ENCODE peak calls at places on chromosomes 4 and X, in six cellular contexts. One of them, this sample, is unnamed.

GRCh38 chr4:11480683-11481082 is 52.0 kb upstream of the HS3ST1 start:
- DNase-seq in iris pigment epithelial cell: no peak
- DNase-seq in omental fat pad: no peak
- DNase-seq in hepatic stellate cell: no peak
- DNase-seq in RPMI8226: no peak
- DNase-seq in ELR: no peak
- DNase-seq in this sample: no peak

GRCh38 chr4:109955146-109955545 is 42.5 kb downstream of the EGF start:
- DNase-seq in iris pigment epithelial cell: no peak
- DNase-seq in RPMI8226: no peak
- DNase-seq in hepatic stellate cell: no peak
- DNase-seq in omental fat pad: no peak
- DNase-seq in ELR: no peak
- DNase-seq in this sample: no peak

GRCh38 chr4:177301127-177301639 is 8.5 kb upstream of the NEIL3 start:
- DNase-seq in iris pigment epithelial cell: no peak
- DNase-seq in ELR: no peak
- DNase-seq in omental fat pad: no peak
- DNase-seq in hepatic stellate cell: no peak
- DNase-seq in RPMI8226: no peak
- DNase-seq in this sample: no peak

GRCh38 chrX:12170755-12171154 is 32.5 kb downstream of the FRMPD4 start:
- DNase-seq in ELR: no peak
- DNase-seq in hepatic stellate cell: no peak
- DNase-seq in RPMI8226: no peak
- DNase-seq in omental fat pad: no peak
- DNase-seq in iris pigment epithelial cell: no peak
- DNase-seq in this sample: no peak

GRCh38 chr4:62455871-62456270 is 1255.7 kb downstream of the ADGRL3 start:
- DNase-seq in iris pigment epithelial cell: peak
- DNase-seq in hepatic stellate cell: no peak
- DNase-seq in ELR: peak
- DNase-seq in omental fat pad: no peak
- DNase-seq in RPMI8226: no peak
- DNase-seq in this sample: no peak

GRCh38 chr4:102710986-102711385 is 49.8 kb downstream of the MANBA start:
- DNase-seq in hepatic stellate cell: no peak
- DNase-seq in RPMI8226: no peak
- DNase-seq in omental fat pad: no peak
- DNase-seq in ELR: no peak
- DNase-seq in iris pigment epithelial cell: no peak
- DNase-seq in this sample: no peak

GRCh38 chr4:40099010-40099409 is 42.4 kb downstream of the N4BP2 start:
- DNase-seq in ELR: no peak
- DNase-seq in RPMI8226: no peak
- DNase-seq in iris pigment epithelial cell: peak
- DNase-seq in omental fat pad: no peak
- DNase-seq in hepatic stellate cell: no peak
- DNase-seq in this sample: no peak

GRCh38 chr4:165716472-165716871 is 156.6 kb upstream of the TLL1 start:
- DNase-seq in hepatic stellate cell: no peak
- DNase-seq in RPMI8226: no peak
- DNase-seq in ELR: no peak
- DNase-seq in omental fat pad: no peak
- DNase-seq in iris pigment epithelial cell: no peak
- DNase-seq in this sample: peak

GRCh38 chr4:72295966-72296557 is 264.3 kb downstream of the NPFFR2 start:
- DNase-seq in omental fat pad: no peak
- DNase-seq in ELR: peak
- DNase-seq in iris pigment epithelial cell: peak
- DNase-seq in hepatic stellate cell: peak
- DNase-seq in RPMI8226: peak
- DNase-seq in this sample: peak

GRCh38 chr4:42150653-42151567 is 1.5 kb downstream of the BEND4 start:
- DNase-seq in RPMI8226: peak
- DNase-seq in omental fat pad: no peak
- DNase-seq in iris pigment epithelial cell: no peak
- DNase-seq in hepatic stellate cell: no peak
- DNase-seq in ELR: no peak
- DNase-seq in this sample: no peak

GRCh38 chr4:101711590-101712255 is 78.8 kb upstream of the BANK1 start:
- DNase-seq in iris pigment epithelial cell: peak
- DNase-seq in RPMI8226: no peak
- DNase-seq in omental fat pad: no peak
- DNase-seq in ELR: peak
- DNase-seq in hepatic stellate cell: no peak
- DNase-seq in this sample: peak

GRCh38 chr4:129583868-129584267 is 487.9 kb downstream of the C4orf33 start:
- DNase-seq in RPMI8226: no peak
- DNase-seq in omental fat pad: no peak
- DNase-seq in iris pigment epithelial cell: no peak
- DNase-seq in ELR: peak
- DNase-seq in hepatic stellate cell: no peak
- DNase-seq in this sample: no peak

GRCh38 chr4:78845469-78845868 is 69.3 kb downstream of the BMP2K start:
- DNase-seq in iris pigment epithelial cell: peak
- DNase-seq in hepatic stellate cell: no peak
- DNase-seq in omental fat pad: no peak
- DNase-seq in RPMI8226: no peak
- DNase-seq in ELR: no peak
- DNase-seq in this sample: no peak

GRCh38 chr4:145001635-145002034 is 96.4 kb downstream of the ANAPC10 start:
- DNase-seq in iris pigment epithelial cell: no peak
- DNase-seq in RPMI8226: no peak
- DNase-seq in hepatic stellate cell: no peak
- DNase-seq in omental fat pad: no peak
- DNase-seq in ELR: no peak
- DNase-seq in this sample: no peak

GRCh38 chrX:45716747-45717146 is 516.1 kb upstream of the DIPK2B start:
- DNase-seq in omental fat pad: no peak
- DNase-seq in hepatic stellate cell: no peak
- DNase-seq in iris pigment epithelial cell: no peak
- DNase-seq in RPMI8226: no peak
- DNase-seq in ELR: peak
- DNase-seq in this sample: no peak

GRCh38 chrX:114178126-114178525 is 405.8 kb upstream of the HTR2C start:
- DNase-seq in ELR: no peak
- DNase-seq in hepatic stellate cell: no peak
- DNase-seq in omental fat pad: no peak
- DNase-seq in iris pigment epithelial cell: no peak
- DNase-seq in RPMI8226: no peak
- DNase-seq in this sample: no peak

GRCh38 chr4:101818362-101818761 is 27.8 kb downstream of the BANK1 start:
- DNase-seq in omental fat pad: no peak
- DNase-seq in RPMI8226: no peak
- DNase-seq in ELR: peak
- DNase-seq in iris pigment epithelial cell: peak
- DNase-seq in hepatic stellate cell: peak
- DNase-seq in this sample: no peak

GRCh38 chr4:25245181-25245580 is 11.3 kb downstream of the PI4K2B start:
- DNase-seq in hepatic stellate cell: no peak
- DNase-seq in iris pigment epithelial cell: no peak
- DNase-seq in omental fat pad: no peak
- DNase-seq in RPMI8226: no peak
- DNase-seq in ELR: no peak
- DNase-seq in this sample: no peak

GRCh38 chr4:3683744-3684421 is 82.3 kb upstream of the ADRA2C start:
- DNase-seq in iris pigment epithelial cell: no peak
- DNase-seq in omental fat pad: no peak
- DNase-seq in RPMI8226: no peak
- DNase-seq in hepatic stellate cell: no peak
- DNase-seq in ELR: no peak
- DNase-seq in this sample: no peak

GRCh38 chr4:89562715-89563114 is 255.1 kb upstream of the GPRIN3 start:
- DNase-seq in iris pigment epithelial cell: peak
- DNase-seq in RPMI8226: no peak
- DNase-seq in omental fat pad: no peak
- DNase-seq in ELR: peak
- DNase-seq in hepatic stellate cell: no peak
- DNase-seq in this sample: no peak

GRCh38 chrX:83169683-83170082 is 338.4 kb upstream of the POU3F4 start:
- DNase-seq in hepatic stellate cell: no peak
- DNase-seq in omental fat pad: no peak
- DNase-seq in ELR: no peak
- DNase-seq in iris pigment epithelial cell: no peak
- DNase-seq in RPMI8226: no peak
- DNase-seq in this sample: no peak

GRCh38 chrX:37380920-37381319 is 31.8 kb downstream of the PRRG1 start:
- DNase-seq in ELR: peak
- DNase-seq in hepatic stellate cell: peak
- DNase-seq in omental fat pad: no peak
- DNase-seq in iris pigment epithelial cell: peak
- DNase-seq in RPMI8226: no peak
- DNase-seq in this sample: no peak

GRCh38 chr4:106316773-106317409 is 541 bp downstream of the AIMP1 start:
- DNase-seq in RPMI8226: no peak
- DNase-seq in hepatic stellate cell: no peak
- DNase-seq in ELR: no peak
- DNase-seq in omental fat pad: no peak
- DNase-seq in iris pigment epithelial cell: peak
- DNase-seq in this sample: peak

GRCh38 chr4:45120163-45120562 is 393.8 kb upstream of the GNPDA2 start:
- DNase-seq in RPMI8226: no peak
- DNase-seq in omental fat pad: no peak
- DNase-seq in iris pigment epithelial cell: peak
- DNase-seq in ELR: no peak
- DNase-seq in hepatic stellate cell: no peak
- DNase-seq in this sample: no peak

GRCh38 chrX:139049455-139049854 is 337.9 kb upstream of the FGF13 start:
- DNase-seq in hepatic stellate cell: no peak
- DNase-seq in ELR: no peak
- DNase-seq in omental fat pad: no peak
- DNase-seq in iris pigment epithelial cell: peak
- DNase-seq in RPMI8226: peak
- DNase-seq in this sample: no peak

GRCh38 chr4:42296196-42296595 is 101.1 kb upstream of the SHISA3 start:
- DNase-seq in iris pigment epithelial cell: no peak
- DNase-seq in RPMI8226: no peak
- DNase-seq in omental fat pad: no peak
- DNase-seq in ELR: peak
- DNase-seq in hepatic stellate cell: no peak
- DNase-seq in this sample: no peak

GRCh38 chr4:17009871-17010367 is 111.5 kb upstream of the LDB2 start:
- DNase-seq in iris pigment epithelial cell: no peak
- DNase-seq in RPMI8226: no peak
- DNase-seq in hepatic stellate cell: no peak
- DNase-seq in ELR: no peak
- DNase-seq in omental fat pad: no peak
- DNase-seq in this sample: no peak

GRCh38 chr4:128639586-128640270 is 169.8 kb upstream of the JADE1 start:
- DNase-seq in ELR: no peak
- DNase-seq in omental fat pad: no peak
- DNase-seq in hepatic stellate cell: no peak
- DNase-seq in iris pigment epithelial cell: no peak
- DNase-seq in RPMI8226: no peak
- DNase-seq in this sample: no peak

GRCh38 chrX:38183577-38183976 is 37.1 kb downstream of the SRPX start:
- DNase-seq in iris pigment epithelial cell: peak
- DNase-seq in omental fat pad: no peak
- DNase-seq in hepatic stellate cell: no peak
- DNase-seq in RPMI8226: no peak
- DNase-seq in ELR: peak
- DNase-seq in this sample: no peak

GRCh38 chrX:152821145-152821765 is 9.3 kb downstream of the CETN2 start:
- DNase-seq in hepatic stellate cell: no peak
- DNase-seq in ELR: peak
- DNase-seq in omental fat pad: no peak
- DNase-seq in iris pigment epithelial cell: peak
- DNase-seq in RPMI8226: peak
- DNase-seq in this sample: peak

GRCh38 chr4:38193464-38193863 is 233.3 kb downstream of the PTTG2 start:
- DNase-seq in RPMI8226: no peak
- DNase-seq in iris pigment epithelial cell: peak
- DNase-seq in omental fat pad: no peak
- DNase-seq in hepatic stellate cell: no peak
- DNase-seq in ELR: no peak
- DNase-seq in this sample: no peak

GRCh38 chr4:156999175-156999517 is 27.5 kb upstream of the PDGFC start:
- DNase-seq in omental fat pad: no peak
- DNase-seq in RPMI8226: peak
- DNase-seq in iris pigment epithelial cell: peak
- DNase-seq in ELR: peak
- DNase-seq in hepatic stellate cell: peak
- DNase-seq in this sample: peak

GRCh38 chr4:1209821-1210220 is 37.4 kb upstream of the SPON2 start:
- DNase-seq in RPMI8226: no peak
- DNase-seq in omental fat pad: no peak
- DNase-seq in hepatic stellate cell: peak
- DNase-seq in ELR: no peak
- DNase-seq in iris pigment epithelial cell: peak
- DNase-seq in this sample: no peak